ENCODE peak calls at places on chromosomes 12 and 14, in nine cellular contexts. One of them, this sample, is unnamed.

GRCh38 chr12:122067966-122068365 is 10.6 kb upstream of the MLXIP start:
- DNase-seq in right lobe of liver: peak; percentile 62
- DNase-seq in thoracic aorta: no peak
- DNase-seq in fibroblast of mammary gland: peak; percentile 58
- DNase-seq in dorsolateral prefrontal cortex: no peak
- DNase-seq in pancreas: no peak
- DNase-seq in astrocyte: peak; percentile 74
- DNase-seq in heart right ventricle: peak; percentile 46
- DNase-seq in H1: no peak
- DNase-seq in this sample: peak; percentile 62

GRCh38 chr14:65574611-65575010 is 162.1 kb downstream of the FUT8 start:
- DNase-seq in right lobe of liver: no peak
- DNase-seq in pancreas: no peak
- DNase-seq in dorsolateral prefrontal cortex: no peak
- DNase-seq in H1: no peak
- DNase-seq in thoracic aorta: no peak
- DNase-seq in astrocyte: no peak
- DNase-seq in heart right ventricle: no peak
- DNase-seq in fibroblast of mammary gland: no peak
- DNase-seq in this sample: no peak

GRCh38 chr12:52200086-52200782 is 8.4 kb upstream of the KRT80 start:
- DNase-seq in fibroblast of mammary gland: no peak
- DNase-seq in pancreas: no peak
- DNase-seq in right lobe of liver: peak; percentile 15
- DNase-seq in heart right ventricle: no peak
- DNase-seq in thoracic aorta: no peak
- DNase-seq in H1: no peak
- DNase-seq in dorsolateral prefrontal cortex: no peak
- DNase-seq in astrocyte: no peak
- DNase-seq in this sample: no peak

GRCh38 chr14:50290306-50290705 is 21.7 kb downstream of the L2HGDH start:
- DNase-seq in H1: no peak
- DNase-seq in thoracic aorta: no peak
- DNase-seq in dorsolateral prefrontal cortex: no peak
- DNase-seq in astrocyte: no peak
- DNase-seq in pancreas: no peak
- DNase-seq in right lobe of liver: no peak
- DNase-seq in fibroblast of mammary gland: no peak
- DNase-seq in heart right ventricle: no peak
- DNase-seq in this sample: no peak

GRCh38 chr14:105528197-105528858 is 1.9 kb downstream of the TMEM121 start:
- DNase-seq in pancreas: peak; percentile 82
- DNase-seq in thoracic aorta: no peak
- DNase-seq in fibroblast of mammary gland: peak; percentile 59
- DNase-seq in heart right ventricle: peak; percentile 80
- DNase-seq in H1: no peak
- DNase-seq in dorsolateral prefrontal cortex: peak; percentile 79
- DNase-seq in right lobe of liver: peak; percentile 79
- DNase-seq in astrocyte: peak; percentile 29
- DNase-seq in this sample: no peak

GRCh38 chr12:109695961-109696461 is 17.6 kb upstream of the FAM222A start:
- DNase-seq in dorsolateral prefrontal cortex: no peak
- DNase-seq in right lobe of liver: no peak
- DNase-seq in pancreas: no peak
- DNase-seq in fibroblast of mammary gland: no peak
- DNase-seq in thoracic aorta: no peak
- DNase-seq in astrocyte: no peak
- DNase-seq in H1: no peak
- DNase-seq in heart right ventricle: no peak
- DNase-seq in this sample: no peak

GRCh38 chr12:67968316-67968715 is 20.9 kb upstream of the IFNG-AS1 start:
- DNase-seq in dorsolateral prefrontal cortex: no peak
- DNase-seq in thoracic aorta: no peak
- DNase-seq in pancreas: no peak
- DNase-seq in right lobe of liver: no peak
- DNase-seq in H1: no peak
- DNase-seq in astrocyte: no peak
- DNase-seq in heart right ventricle: no peak
- DNase-seq in fibroblast of mammary gland: no peak
- DNase-seq in this sample: no peak

GRCh38 chr12:125143491-125143890 is 78.3 kb downstream of the AACS start:
- DNase-seq in thoracic aorta: no peak
- DNase-seq in H1: no peak
- DNase-seq in right lobe of liver: no peak
- DNase-seq in astrocyte: peak; percentile 9
- DNase-seq in fibroblast of mammary gland: peak; percentile 33
- DNase-seq in pancreas: no peak
- DNase-seq in dorsolateral prefrontal cortex: peak; percentile 76
- DNase-seq in heart right ventricle: peak; percentile 64
- DNase-seq in this sample: no peak

GRCh38 chr12:57522019-57522886 is at the start of gene MBD6:
- DNase-seq in heart right ventricle: peak; percentile 94
- DNase-seq in H1: no peak
- DNase-seq in right lobe of liver: peak; percentile 95
- DNase-seq in thoracic aorta: peak; percentile 60
- DNase-seq in pancreas: peak; percentile 96
- DNase-seq in fibroblast of mammary gland: peak; percentile 90
- DNase-seq in dorsolateral prefrontal cortex: peak; percentile 93
- DNase-seq in astrocyte: peak; percentile 86
- DNase-seq in this sample: peak; percentile 89
- TF ChIP-seq CTCF in heart right ventricle: no peak
- TF ChIP-seq CTCF in H1: no peak
- TF ChIP-seq CTCF in right lobe of liver: no peak
- TF ChIP-seq CTCF in thoracic aorta: no peak
- TF ChIP-seq CTCF in pancreas: no peak
- TF ChIP-seq CTCF in fibroblast of mammary gland: no peak
- TF ChIP-seq CTCF in dorsolateral prefrontal cortex: no peak
- TF ChIP-seq CTCF in astrocyte: no peak
- TF ChIP-seq CTCF in this sample: no peak

GRCh38 chr12:64946132-64946829 is 121.8 kb downstream of the TBC1D30 start:
- DNase-seq in fibroblast of mammary gland: peak; percentile 39
- DNase-seq in pancreas: peak; percentile 37
- DNase-seq in dorsolateral prefrontal cortex: peak; percentile 85
- DNase-seq in H1: no peak
- DNase-seq in astrocyte: peak; percentile 41
- DNase-seq in right lobe of liver: no peak
- DNase-seq in heart right ventricle: peak; percentile 59
- DNase-seq in thoracic aorta: no peak
- DNase-seq in this sample: no peak
- H3K4me3 ChIP-seq in fibroblast of mammary gland: no peak overlapping the region
- H3K4me3 ChIP-seq in pancreas: no peak overlapping the region
- H3K4me3 ChIP-seq in dorsolateral prefrontal cortex: no peak overlapping the region
- H3K4me3 ChIP-seq in H1: no peak overlapping the region
- H3K4me3 ChIP-seq in astrocyte: no peak overlapping the region
- H3K4me3 ChIP-seq in right lobe of liver: no peak overlapping the region
- H3K4me3 ChIP-seq in heart right ventricle: no peak overlapping the region
- H3K4me3 ChIP-seq in thoracic aorta: no peak overlapping the region
- H3K4me3 ChIP-seq in this sample: no peak overlapping the region

GRCh38 chr12:28800129-28800528 is 348.9 kb upstream of the FAR2 start:
- DNase-seq in heart right ventricle: no peak
- DNase-seq in pancreas: no peak
- DNase-seq in astrocyte: no peak
- DNase-seq in thoracic aorta: no peak
- DNase-seq in dorsolateral prefrontal cortex: no peak
- DNase-seq in fibroblast of mammary gland: no peak
- DNase-seq in H1: no peak
- DNase-seq in right lobe of liver: no peak
- DNase-seq in this sample: no peak

GRCh38 chr12:28807535-28807934 is 341.5 kb upstream of the FAR2 start:
- DNase-seq in astrocyte: no peak
- DNase-seq in dorsolateral prefrontal cortex: no peak
- DNase-seq in pancreas: no peak
- DNase-seq in thoracic aorta: no peak
- DNase-seq in H1: no peak
- DNase-seq in heart right ventricle: no peak
- DNase-seq in right lobe of liver: no peak
- DNase-seq in fibroblast of mammary gland: no peak
- DNase-seq in this sample: no peak

GRCh38 chr12:28799337-28799736 is 349.7 kb upstream of the FAR2 start:
- DNase-seq in thoracic aorta: no peak
- DNase-seq in H1: no peak
- DNase-seq in right lobe of liver: no peak
- DNase-seq in heart right ventricle: no peak
- DNase-seq in astrocyte: no peak
- DNase-seq in pancreas: no peak
- DNase-seq in fibroblast of mammary gland: no peak
- DNase-seq in dorsolateral prefrontal cortex: no peak
- DNase-seq in this sample: no peak

GRCh38 chr12:28802706-28803438 is 346.2 kb upstream of the FAR2 start:
- DNase-seq in right lobe of liver: no peak
- DNase-seq in fibroblast of mammary gland: peak; percentile 18
- DNase-seq in heart right ventricle: no peak
- DNase-seq in dorsolateral prefrontal cortex: no peak
- DNase-seq in astrocyte: no peak
- DNase-seq in H1: no peak
- DNase-seq in pancreas: no peak
- DNase-seq in thoracic aorta: no peak
- DNase-seq in this sample: no peak
- TF ChIP-seq CTCF in right lobe of liver: no peak
- TF ChIP-seq CTCF in fibroblast of mammary gland: no peak
- TF ChIP-seq CTCF in heart right ventricle: no peak
- TF ChIP-seq CTCF in dorsolateral prefrontal cortex: no peak
- TF ChIP-seq CTCF in astrocyte: no peak
- TF ChIP-seq CTCF in H1: no peak
- TF ChIP-seq CTCF in pancreas: no peak
- TF ChIP-seq CTCF in thoracic aorta: no peak
- TF ChIP-seq CTCF in this sample: no peak

DNA sequence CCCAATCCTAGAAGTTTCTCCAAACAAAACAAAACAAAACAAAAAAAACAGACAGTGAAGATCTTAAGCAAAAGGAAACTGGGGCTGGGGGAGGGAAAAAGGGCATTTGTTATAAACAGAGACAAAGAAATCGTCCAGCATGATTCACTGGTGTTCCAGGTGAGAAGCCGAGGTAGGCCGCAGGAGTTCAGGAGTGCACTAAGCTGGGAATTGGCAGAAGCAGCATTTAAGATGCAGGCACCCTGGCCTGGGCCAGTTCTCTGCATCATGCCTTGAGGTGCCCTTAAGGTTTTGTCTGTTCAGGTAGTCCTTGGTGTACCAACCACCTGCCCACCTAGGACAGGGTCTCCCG is 11.2 kb downstream of the TBX3 start:
- DNase-seq in astrocyte: no peak
- DNase-seq in dorsolateral prefrontal cortex: no peak
- DNase-seq in heart right ventricle: no peak
- DNase-seq in H1: no peak
- DNase-seq in right lobe of liver: no peak
- DNase-seq in fibroblast of mammary gland: no peak
- DNase-seq in pancreas: no peak
- DNase-seq in thoracic aorta: no peak
- DNase-seq in this sample: no peak
- H3K4me3 ChIP-seq in astrocyte: peak overlapping the region; percentile 37
- H3K4me3 ChIP-seq in dorsolateral prefrontal cortex: no peak overlapping the region
- H3K4me3 ChIP-seq in heart right ventricle: no peak overlapping the region
- H3K4me3 ChIP-seq in H1: no peak overlapping the region
- H3K4me3 ChIP-seq in right lobe of liver: no peak overlapping the region
- H3K4me3 ChIP-seq in fibroblast of mammary gland: no peak overlapping the region
- H3K4me3 ChIP-seq in pancreas: no peak overlapping the region
- H3K4me3 ChIP-seq in thoracic aorta: no peak overlapping the region
- H3K4me3 ChIP-seq in this sample: no peak overlapping the region

GRCh38 chr12:53500776-53501614 is at the start of gene TARBP2:
- DNase-seq in dorsolateral prefrontal cortex: peak; percentile 99
- DNase-seq in fibroblast of mammary gland: peak; percentile 100
- DNase-seq in H1: peak; percentile 95
- DNase-seq in right lobe of liver: peak; percentile 95
- DNase-seq in pancreas: peak; percentile 98
- DNase-seq in heart right ventricle: peak; percentile 99
- DNase-seq in astrocyte: peak; percentile 99
- DNase-seq in thoracic aorta: peak; percentile 96
- DNase-seq in this sample: peak; percentile 99
- TF ChIP-seq CTCF in dorsolateral prefrontal cortex: peak; percentile 42
- TF ChIP-seq CTCF in fibroblast of mammary gland: no peak
- TF ChIP-seq CTCF in H1: no peak
- TF ChIP-seq CTCF in right lobe of liver: no peak
- TF ChIP-seq CTCF in pancreas: no peak
- TF ChIP-seq CTCF in heart right ventricle: no peak
- TF ChIP-seq CTCF in astrocyte: no peak
- TF ChIP-seq CTCF in thoracic aorta: no peak
- TF ChIP-seq CTCF in this sample: no peak

GRCh38 chr12:50990147-50990727 is 35.9 kb downstream of the SLC11A2 start:
- DNase-seq in dorsolateral prefrontal cortex: no peak
- DNase-seq in thoracic aorta: no peak
- DNase-seq in H1: no peak
- DNase-seq in right lobe of liver: no peak
- DNase-seq in pancreas: no peak
- DNase-seq in fibroblast of mammary gland: no peak
- DNase-seq in heart right ventricle: no peak
- DNase-seq in astrocyte: no peak
- DNase-seq in this sample: no peak
- H3K4me3 ChIP-seq in dorsolateral prefrontal cortex: no peak overlapping the region
- H3K4me3 ChIP-seq in thoracic aorta: no peak overlapping the region
- H3K4me3 ChIP-seq in H1: no peak overlapping the region
- H3K4me3 ChIP-seq in right lobe of liver: no peak overlapping the region
- H3K4me3 ChIP-seq in pancreas: no peak overlapping the region
- H3K4me3 ChIP-seq in fibroblast of mammary gland: no peak overlapping the region
- H3K4me3 ChIP-seq in heart right ventricle: no peak overlapping the region
- H3K4me3 ChIP-seq in astrocyte: no peak overlapping the region
- H3K4me3 ChIP-seq in this sample: no peak overlapping the region

GRCh38 chr14:106606936-106607335 is 1080.6 kb downstream of the TMEM121 start:
- DNase-seq in fibroblast of mammary gland: no peak
- DNase-seq in thoracic aorta: no peak
- DNase-seq in H1: no peak
- DNase-seq in astrocyte: no peak
- DNase-seq in pancreas: no peak
- DNase-seq in heart right ventricle: no peak
- DNase-seq in right lobe of liver: no peak
- DNase-seq in dorsolateral prefrontal cortex: no peak
- DNase-seq in this sample: no peak

GRCh38 chr14:106610691-106611090 is 1084.3 kb downstream of the TMEM121 start:
- DNase-seq in fibroblast of mammary gland: no peak
- DNase-seq in right lobe of liver: no peak
- DNase-seq in thoracic aorta: no peak
- DNase-seq in astrocyte: no peak
- DNase-seq in H1: no peak
- DNase-seq in heart right ventricle: no peak
- DNase-seq in pancreas: no peak
- DNase-seq in dorsolateral prefrontal cortex: no peak
- DNase-seq in this sample: no peak

DNA sequence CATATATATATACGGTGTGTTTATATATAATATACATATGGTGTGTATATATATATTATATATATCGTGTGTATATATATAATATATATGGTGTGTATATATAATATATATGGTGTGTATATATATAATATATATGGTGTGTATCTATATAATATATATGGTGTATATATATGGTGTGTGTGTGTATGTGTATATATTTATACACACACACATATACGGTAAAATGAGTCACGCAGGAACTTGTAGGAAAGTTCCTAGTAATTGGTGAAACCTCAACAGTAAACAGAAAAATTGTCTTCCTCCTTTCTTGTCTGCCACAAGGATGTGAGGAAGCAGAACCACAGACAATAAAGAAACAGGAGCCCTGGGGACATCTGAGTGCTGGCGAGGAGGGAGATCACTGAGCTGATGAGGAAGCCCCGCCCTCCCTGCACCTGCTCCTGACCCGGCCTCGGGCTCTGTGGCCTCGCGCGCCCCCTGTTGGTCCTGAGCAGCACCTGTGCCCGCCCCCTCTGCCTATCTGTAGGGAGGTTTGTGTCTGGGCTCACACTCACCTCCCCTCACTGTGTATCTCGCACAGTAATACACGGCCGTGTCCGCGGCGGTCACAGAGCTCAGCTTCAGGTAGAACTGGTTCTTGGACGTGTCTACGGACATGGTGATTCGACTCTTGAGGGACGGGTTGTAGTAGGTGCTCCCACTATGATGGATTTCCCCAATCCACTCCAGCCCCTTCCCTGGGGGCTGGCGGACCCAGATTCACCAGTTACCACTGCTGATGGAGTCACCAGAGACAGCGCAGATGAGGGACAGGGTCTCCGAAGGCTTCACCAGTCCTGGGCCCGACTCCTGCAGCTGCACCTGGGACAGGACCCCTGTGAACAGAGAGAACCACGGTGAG is 1079.4 kb downstream of the TMEM121 start:
- DNase-seq in thoracic aorta: no peak
- DNase-seq in dorsolateral prefrontal cortex: no peak
- DNase-seq in fibroblast of mammary gland: no peak
- DNase-seq in pancreas: peak; percentile 21
- DNase-seq in astrocyte: no peak
- DNase-seq in right lobe of liver: peak; percentile 35
- DNase-seq in H1: no peak
- DNase-seq in heart right ventricle: no peak
- DNase-seq in this sample: no peak
- TF ChIP-seq CTCF in thoracic aorta: no peak
- TF ChIP-seq CTCF in dorsolateral prefrontal cortex: no peak
- TF ChIP-seq CTCF in fibroblast of mammary gland: no peak
- TF ChIP-seq CTCF in pancreas: no peak
- TF ChIP-seq CTCF in astrocyte: no peak
- TF ChIP-seq CTCF in right lobe of liver: peak; percentile 20
- TF ChIP-seq CTCF in H1: no peak
- TF ChIP-seq CTCF in heart right ventricle: no peak
- TF ChIP-seq CTCF in this sample: peak; percentile 81

This sample was measured in GM12864.